ENCODE peak calls at places on chromosomes 6 and 20, in eight cellular contexts. R, E, X, H, N, B, T and S are unnamed samples.

GRCh38 chr6:138691595-138692057 is 81.9 kb upstream of the CCDC28A start:
- DNase-seq in R (peak), N (peak), E (no peak), H (peak), T (no peak), X (peak), B (no peak), S (peak)

GRCh38 chr6:111692327-111693164 is 86.9 kb upstream of the TRAF3IP2 start:
- DNase-seq in R (no peak), N (peak), E (no peak), B (no peak), X (no peak), H (no peak), T (no peak), S (no peak)

GRCh38 chr6:114342086-114342825 is 567 bp downstream of the HS3ST5 start:
- DNase-seq in T (peak), E (peak), X (no peak), R (no peak), N (no peak), H (no peak), B (peak), S (no peak)

GRCh38 chr6:89430563-89430962 is 2.4 kb upstream of the ANKRD6 start:
- DNase-seq in H (no peak), T (no peak), B (no peak), E (peak), X (no peak), N (no peak), R (no peak), S (peak)

GRCh38 chr6:130587778-130588520 is 222.1 kb downstream of the TMEM200A start:
- DNase-seq in R (peak), E (no peak), X (peak), H (peak), N (peak), B (no peak), T (no peak), S (peak)

GRCh38 chr6:162450358-162450757 is 277.2 kb downstream of the PRKN start:
- DNase-seq in B (no peak), N (no peak), H (no peak), R (no peak), T (no peak), E (no peak), X (no peak), S (no peak)

GRCh38 chr6:34200340-34200971 is 36.2 kb upstream of the HMGA1 start:
- DNase-seq in N (peak), H (no peak), T (no peak), R (no peak), X (no peak), B (no peak), E (no peak), S (peak)

GRCh38 chr6:114100421-114100820 is 129.5 kb upstream of the HDAC2 start:
- DNase-seq in H (peak), R (no peak), B (no peak), T (no peak), E (no peak), X (peak), N (no peak), S (no peak)

GRCh38 chr20:53748821-53749402 is 155.3 kb upstream of the ZNF217 start:
- DNase-seq in E (no peak), X (no peak), B (no peak), N (no peak), R (no peak), H (peak), T (no peak), S (peak)

GRCh38 chr20:15817351-15817750 is 755.9 kb downstream of the KIF16B start:
- DNase-seq in T (no peak), H (no peak), R (no peak), E (no peak), B (no peak), N (no peak), X (no peak), S (no peak)

GRCh38 chr6:24910331-24910849 is 25.4 kb downstream of the RIPOR2 start:
- DNase-seq in X (no peak), N (peak), T (peak), E (no peak), B (no peak), R (no peak), H (no peak), S (no peak)

GRCh38 chr20:35821807-35822242 is 50.0 kb downstream of the PHF20 start:
- DNase-seq in R (peak), H (peak), X (no peak), B (no peak), E (no peak), N (peak), T (no peak), S (peak)

GRCh38 chr6:29722773-29723665 is at the start of gene HLA-F:
- DNase-seq in N (peak), E (peak), R (peak), H (peak), T (peak), B (peak), X (no peak), S (peak)

GRCh38 chr6:170062209-170062903 is 228.5 kb downstream of the DLL1 start:
- DNase-seq in T (no peak), R (no peak), H (no peak), E (peak), X (no peak), N (no peak), B (peak), S (no peak)

GRCh38 chr6:111711476-111711875 is 105.8 kb upstream of the TRAF3IP2 start:
- DNase-seq in R (no peak), X (no peak), H (no peak), N (peak), T (no peak), E (peak), B (no peak), S (no peak)

GRCh38 chr20:46438156-46438750 is 31.8 kb upstream of the ELMO2 start:
- DNase-seq in T (no peak), H (peak), N (peak), R (no peak), B (no peak), E (peak), X (no peak), S (peak)

GRCh38 chr20:34536798-34537394 is 20.7 kb downstream of the DYNLRB1 start:
- DNase-seq in X (no peak), E (peak), H (peak), T (no peak), R (no peak), B (no peak), N (peak), S (no peak)

GRCh38 chr20:57187068-57187634 is 79.3 kb downstream of the BMP7 start:
- DNase-seq in E (no peak), B (no peak), H (no peak), R (no peak), T (no peak), N (no peak), X (no peak), S (no peak)

GRCh38 chr6:153392156-153392555 is 261.1 kb upstream of the RGS17 start:
- DNase-seq in B (no peak), N (no peak), T (no peak), H (peak), R (no peak), X (no peak), E (no peak), S (no peak)

GRCh38 chr6:167538746-167539145 is 213.9 kb downstream of the TTLL2 start:
- DNase-seq in H (no peak), N (no peak), E (no peak), B (no peak), X (no peak), T (no peak), R (no peak), S (no peak)

GRCh38 chr6:145332001-145332400 is 403.3 kb downstream of the EPM2A start:
- DNase-seq in E (no peak), N (no peak), R (no peak), T (no peak), H (no peak), X (no peak), B (no peak), S (no peak)

GRCh38 chr20:62367136-62367482 is at the start of gene LAMA5:
- DNase-seq in E (peak), N (peak), X (no peak), R (no peak), H (no peak), T (no peak), B (no peak), S (no peak)

GRCh38 chr6:593907-594212 is 63.0 kb downstream of the HUS1B start:
- DNase-seq in R (no peak), B (no peak), E (no peak), N (no peak), T (no peak), H (no peak), X (no peak), S (no peak)

GRCh38 chr6:18186033-18186432 is 30.8 kb downstream of the KDM1B start:
- DNase-seq in B (peak), N (peak), H (no peak), X (no peak), E (no peak), T (no peak), R (no peak), S (no peak)

GRCh38 chr20:50049442-50050026 is 63.4 kb downstream of the UBE2V1 start:
- DNase-seq in T (peak), H (no peak), E (no peak), X (no peak), R (no peak), B (no peak), N (no peak), S (no peak)

GRCh38 chr20:39328347-39328746 is 366.2 kb downstream of the DHX35 start:
- DNase-seq in N (no peak), T (no peak), X (no peak), R (no peak), B (no peak), H (no peak), E (no peak), S (no peak)

GRCh38 chr6:85464722-85465150 is 14.9 kb downstream of the NT5E start:
- DNase-seq in R (no peak), B (no peak), N (peak), H (peak), X (peak), E (no peak), T (no peak), S (peak)

GRCh38 chr6:84688187-84688878 is 76.1 kb downstream of the TBX18 start:
- DNase-seq in B (no peak), H (peak), T (no peak), R (peak), X (no peak), E (no peak), N (peak), S (peak)

GRCh38 chr6:31048090-31048489 is 37.8 kb downstream of the MUC22 start:
- DNase-seq in T (no peak), N (no peak), X (no peak), R (no peak), E (no peak), H (no peak), B (no peak), S (no peak)

GRCh38 chr6:17879224-17879623 is 108.2 kb downstream of the KIF13A start:
- DNase-seq in R (no peak), E (no peak), X (no peak), N (no peak), T (no peak), B (no peak), H (peak), S (peak)

GRCh38 chr20:45320948-45321595 is 13.0 kb upstream of the MATN4 start:
- DNase-seq in X (no peak), B (no peak), H (no peak), R (no peak), T (peak), E (no peak), N (no peak), S (no peak)
- H3K4me3 ChIP-seq in X (no peak), B (no peak), H (no peak), R (no peak), T (no peak), E (no peak), N (no peak), S (no peak)

DNA sequence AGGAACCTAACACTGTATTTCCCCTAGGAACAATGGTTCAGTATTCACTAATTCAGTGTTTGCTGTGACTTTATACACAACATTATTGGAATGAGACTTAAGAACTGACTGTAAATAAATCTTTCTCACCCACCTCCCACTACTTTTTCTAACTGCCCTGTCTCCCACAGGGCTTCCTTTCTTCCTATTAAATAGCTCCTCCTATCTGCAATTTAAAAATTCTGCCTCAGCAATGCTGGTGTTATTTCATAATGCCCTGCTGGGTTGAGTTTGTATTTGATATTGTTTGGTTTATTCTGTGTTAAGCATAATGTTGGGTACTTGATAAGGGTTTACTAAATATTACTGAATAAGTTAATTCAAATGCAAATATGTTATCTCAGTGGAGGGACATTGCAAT is 573.1 kb upstream of the RNF217 start:
- DNase-seq in T (no peak), E (no peak), H (no peak), N (no peak), R (no peak), B (no peak), X (no peak), S (no peak)
- TF ChIP-seq CTCF in T (no peak), E (no peak), H (no peak), N (no peak), R (no peak), B (no peak), X (no peak), S (no peak)

DNA sequence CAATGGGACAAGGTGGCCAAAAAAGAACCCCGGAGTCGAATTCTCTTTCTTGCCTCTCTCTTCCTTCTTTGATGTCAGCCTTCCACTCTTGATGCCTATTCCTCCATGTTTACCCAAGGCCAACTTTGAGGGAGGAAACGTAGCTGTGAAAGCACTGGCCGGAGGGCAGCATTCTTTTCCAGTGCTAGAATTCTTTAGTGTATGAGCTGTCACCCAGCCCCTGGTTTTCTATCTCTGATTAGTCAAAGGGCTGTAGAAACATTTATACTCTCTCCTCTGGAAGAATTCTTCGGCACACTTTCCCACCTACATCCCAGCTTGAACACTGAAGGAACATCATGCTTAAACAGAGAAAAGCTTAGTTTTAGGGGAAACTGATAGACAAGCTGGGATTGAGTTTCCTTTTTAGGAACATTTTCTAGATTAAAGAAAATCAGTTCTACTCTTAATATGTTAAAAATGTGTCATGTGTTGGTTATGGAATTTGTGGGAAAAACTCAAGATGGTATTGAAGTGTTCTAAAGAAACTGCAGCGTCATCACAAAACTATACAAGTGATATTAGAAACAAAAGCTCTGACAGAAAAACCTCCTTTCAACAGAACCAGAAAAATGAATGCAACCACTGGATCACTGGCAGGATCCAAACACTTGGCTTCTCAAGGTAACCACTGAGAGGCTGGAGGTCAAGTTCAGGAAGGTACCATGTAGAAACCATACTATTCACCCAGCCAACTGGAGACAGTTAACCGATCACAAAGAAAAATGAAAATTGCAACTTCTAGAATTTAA is 20.7 kb upstream of the UTRN start:
- DNase-seq in B (peak), N (peak), R (peak), X (peak), E (no peak), H (peak), T (no peak), S (peak)
- H3K4me3 ChIP-seq in B (no peak), N (no peak), R (no peak), X (no peak), E (no peak), H (no peak), T (no peak), S (no peak)

GRCh38 chr6:70666726-70667125 is 957 bp upstream of the SMAP1 start:
- DNase-seq in T (no peak), B (no peak), R (no peak), X (no peak), E (no peak), H (no peak), N (no peak), S (no peak)
- TF ChIP-seq CTCF in T (no peak), B (no peak), R (no peak), X (no peak), E (no peak), H (no peak), N (no peak), S (no peak)

GRCh38 chr6:72552938-72553337 is 68.9 kb upstream of the KCNQ5 start:
- DNase-seq in T (no peak), N (peak), H (peak), R (no peak), E (no peak), B (no peak), X (no peak), S (peak)

GRCh38 chr6:72554761-72555221 is 67.1 kb upstream of the KCNQ5 start:
- DNase-seq in H (no peak), X (no peak), B (no peak), N (peak), R (no peak), T (no peak), E (no peak), S (peak)

GRCh38 chr6:72551470-72551869 is 70.4 kb upstream of the KCNQ5 start:
- DNase-seq in E (no peak), B (no peak), N (no peak), X (no peak), H (no peak), R (no peak), T (no peak), S (no peak)

GRCh38 chr6:72553531-72554202 is 68.2 kb upstream of the KCNQ5 start:
- DNase-seq in N (peak), H (peak), T (no peak), R (peak), E (no peak), B (no peak), X (peak), S (peak)

DNA sequence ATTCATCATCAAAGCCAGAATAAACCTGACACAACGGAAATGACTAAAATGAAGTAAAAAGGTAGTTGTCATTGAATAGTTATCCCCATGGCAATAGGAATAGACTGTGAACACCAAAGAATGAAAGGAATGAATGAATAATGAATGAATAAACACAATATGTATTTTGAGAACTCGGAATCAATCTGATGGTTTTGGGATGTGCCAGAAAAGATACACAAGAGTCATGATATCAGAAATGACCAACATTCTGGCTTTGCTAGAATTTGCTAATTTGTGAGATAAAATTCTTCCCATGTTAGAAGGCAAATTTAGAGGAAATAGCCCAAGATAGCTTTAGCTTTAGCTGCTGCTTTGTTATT is 67.7 kb upstream of the KCNQ5 start:
- DNase-seq in T (no peak), E (no peak), N (peak), R (peak), H (peak), B (no peak), X (no peak), S (peak)
- H3K4me3 ChIP-seq in T (no peak), E (no peak), N (no peak), R (no peak), H (no peak), B (no peak), X (no peak), S (no peak)

GRCh38 chr20:10672579-10673127 is 1.1 kb downstream of the JAG1 start:
- DNase-seq in N (peak), B (peak), X (no peak), R (no peak), E (peak), T (peak), H (peak), S (peak)

GRCh38 chr20:10670521-10671220 is 3.1 kb downstream of the JAG1 start:
- DNase-seq in H (no peak), B (no peak), E (peak), N (peak), T (peak), X (no peak), R (no peak), S (peak)

GRCh38 chr20:10671850-10672578 is 1.8 kb downstream of the JAG1 start:
- DNase-seq in X (no peak), H (peak), T (peak), E (peak), R (no peak), N (no peak), B (peak), S (peak)

GRCh38 chr20:10669843-10670446 is 3.9 kb downstream of the JAG1 start:
- DNase-seq in X (no peak), T (no peak), H (no peak), B (no peak), N (no peak), R (no peak), E (no peak), S (no peak)

GRCh38 chr20:10671221-10671849 is 2.5 kb downstream of the JAG1 start:
- DNase-seq in E (peak), N (peak), T (peak), R (peak), B (peak), H (peak), X (peak), S (peak)
- TF ChIP-seq CTCF in E (peak), N (peak), T (peak), R (peak), B (peak), H (peak), X (peak), S (peak)